ENCODE peak calls at places on chromosomes 7 and 10, in seven cellular contexts. One of them, this sample, is unnamed.
A peak's percentile ranks its signal among the peaks of the same experiment; 100 is the strongest.

GRCh38 chr7:134388336-134389019 is 70.4 kb downstream of the AKR1B1 start:
- DNase-seq in GM12878: no peak
- DNase-seq in K562: no peak
- DNase-seq in GM12892: no peak
- DNase-seq in HepG2: no peak
- DNase-seq in SK-N-SH: no peak
- DNase-seq in H1: no peak
- DNase-seq in this sample: no peak

GRCh38 chr7:12369072-12369471 is 34.6 kb downstream of the VWDE start:
- DNase-seq in GM12878: no peak
- DNase-seq in K562: no peak
- DNase-seq in GM12892: no peak
- DNase-seq in HepG2: no peak
- DNase-seq in SK-N-SH: no peak
- DNase-seq in H1: no peak
- DNase-seq in this sample: no peak

GRCh38 chr7:84469034-84469433 is 274.4 kb upstream of the SEMA3A start:
- DNase-seq in GM12878: no peak
- DNase-seq in K562: no peak
- DNase-seq in GM12892: no peak
- DNase-seq in HepG2: no peak
- DNase-seq in SK-N-SH: no peak
- DNase-seq in H1: no peak
- DNase-seq in this sample: no peak

GRCh38 chr7:70583965-70584883 is 547.7 kb upstream of the GALNT17 start:
- DNase-seq in GM12878: no peak
- DNase-seq in K562: peak; percentile 32
- DNase-seq in GM12892: no peak
- DNase-seq in HepG2: no peak
- DNase-seq in SK-N-SH: peak; percentile 70
- DNase-seq in H1: no peak
- DNase-seq in this sample: no peak

GRCh38 chr7:7709263-7709662 is 9.1 kb downstream of the RPA3 start:
- DNase-seq in GM12878: no peak
- DNase-seq in K562: no peak
- DNase-seq in GM12892: no peak
- DNase-seq in HepG2: no peak
- DNase-seq in SK-N-SH: no peak
- DNase-seq in H1: peak; percentile 15
- DNase-seq in this sample: no peak

GRCh38 chr7:99473315-99473596 is 566 bp downstream of the ZNF789 start:
- DNase-seq in GM12878: peak; percentile 33
- DNase-seq in K562: peak; percentile 20
- DNase-seq in GM12892: peak; percentile 53
- DNase-seq in HepG2: peak; percentile 76
- DNase-seq in SK-N-SH: peak; percentile 70
- DNase-seq in H1: no peak
- DNase-seq in this sample: peak; percentile 58

GRCh38 chr10:96415896-96416554 is 57.2 kb upstream of the OPALIN start:
- DNase-seq in GM12878: no peak
- DNase-seq in K562: no peak
- DNase-seq in GM12892: no peak
- DNase-seq in HepG2: no peak
- DNase-seq in SK-N-SH: no peak
- DNase-seq in H1: no peak
- DNase-seq in this sample: no peak

GRCh38 chr10:1379601-1380000 is 323.4 kb downstream of the WDR37 start:
- DNase-seq in GM12878: no peak
- DNase-seq in K562: no peak
- DNase-seq in GM12892: no peak
- DNase-seq in HepG2: no peak
- DNase-seq in SK-N-SH: peak; percentile 30
- DNase-seq in H1: no peak
- DNase-seq in this sample: no peak

GRCh38 chr10:69497611-69498390 is 46.5 kb downstream of the TSPAN15 start:
- DNase-seq in GM12878: no peak
- DNase-seq in K562: no peak
- DNase-seq in GM12892: no peak
- DNase-seq in HepG2: no peak
- DNase-seq in SK-N-SH: no peak
- DNase-seq in H1: no peak
- DNase-seq in this sample: no peak

GRCh38 chr10:69497235-69497561 is 45.9 kb downstream of the TSPAN15 start:
- DNase-seq in GM12878: no peak
- DNase-seq in K562: no peak
- DNase-seq in GM12892: no peak
- DNase-seq in HepG2: no peak
- DNase-seq in SK-N-SH: no peak
- DNase-seq in H1: no peak
- DNase-seq in this sample: no peak

GRCh38 chr10:69500864-69501468 is 49.7 kb downstream of the TSPAN15 start:
- DNase-seq in GM12878: no peak
- DNase-seq in K562: no peak
- DNase-seq in GM12892: no peak
- DNase-seq in HepG2: no peak
- DNase-seq in SK-N-SH: no peak
- DNase-seq in H1: no peak
- DNase-seq in this sample: no peak

GRCh38 chr10:69499726-69500689 is 48.7 kb downstream of the TSPAN15 start:
- DNase-seq in GM12878: no peak
- DNase-seq in K562: no peak
- DNase-seq in GM12892: no peak
- DNase-seq in HepG2: no peak
- DNase-seq in SK-N-SH: no peak
- DNase-seq in H1: no peak
- DNase-seq in this sample: no peak

GRCh38 chr10:69498711-69499471 is 47.6 kb downstream of the TSPAN15 start:
- DNase-seq in GM12878: no peak
- DNase-seq in K562: no peak
- DNase-seq in GM12892: no peak
- DNase-seq in HepG2: no peak
- DNase-seq in SK-N-SH: no peak
- DNase-seq in H1: no peak
- DNase-seq in this sample: no peak
- TF ChIP-seq TAF1 in GM12878: no peak
- TF ChIP-seq TAF1 in K562: no peak
- TF ChIP-seq TAF1 in GM12892: no peak
- TF ChIP-seq TAF1 in HepG2: no peak
- TF ChIP-seq TAF1 in SK-N-SH: no peak
- TF ChIP-seq TAF1 in H1: no peak
- TF ChIP-seq TAF1 in this sample: no peak

GRCh38 chr7:104943502-104944343 is 70.3 kb upstream of the KMT2E start:
- DNase-seq in GM12878: peak; percentile 83
- DNase-seq in K562: peak; percentile 85
- DNase-seq in GM12892: no peak
- DNase-seq in HepG2: peak; percentile 94
- DNase-seq in SK-N-SH: peak; percentile 73
- DNase-seq in H1: no peak
- DNase-seq in this sample: peak; percentile 30
- TF ChIP-seq POLR2AphosphoS5 in GM12878: peak; percentile 62
- TF ChIP-seq POLR2AphosphoS5 in K562: peak; percentile 53
- TF ChIP-seq POLR2AphosphoS5 in GM12892: peak; percentile 31
- TF ChIP-seq POLR2AphosphoS5 in HepG2: no peak
- TF ChIP-seq POLR2AphosphoS5 in SK-N-SH: no peak
- TF ChIP-seq POLR2AphosphoS5 in H1: no peak
- TF ChIP-seq POLR2AphosphoS5 in this sample: no peak

GRCh38 chr10:124641282-124642075 is 102.7 kb downstream of the FAM53B start:
- DNase-seq in GM12878: peak; percentile 32
- DNase-seq in K562: peak; percentile 41
- DNase-seq in GM12892: peak; percentile 55
- DNase-seq in HepG2: no peak
- DNase-seq in SK-N-SH: peak; percentile 65
- DNase-seq in H1: no peak
- DNase-seq in this sample: no peak
- TF ChIP-seq TAF1 in GM12878: no peak
- TF ChIP-seq TAF1 in K562: no peak
- TF ChIP-seq TAF1 in GM12892: peak; percentile 9
- TF ChIP-seq TAF1 in HepG2: no peak
- TF ChIP-seq TAF1 in SK-N-SH: no peak
- TF ChIP-seq TAF1 in H1: no peak
- TF ChIP-seq TAF1 in this sample: no peak

DNA sequence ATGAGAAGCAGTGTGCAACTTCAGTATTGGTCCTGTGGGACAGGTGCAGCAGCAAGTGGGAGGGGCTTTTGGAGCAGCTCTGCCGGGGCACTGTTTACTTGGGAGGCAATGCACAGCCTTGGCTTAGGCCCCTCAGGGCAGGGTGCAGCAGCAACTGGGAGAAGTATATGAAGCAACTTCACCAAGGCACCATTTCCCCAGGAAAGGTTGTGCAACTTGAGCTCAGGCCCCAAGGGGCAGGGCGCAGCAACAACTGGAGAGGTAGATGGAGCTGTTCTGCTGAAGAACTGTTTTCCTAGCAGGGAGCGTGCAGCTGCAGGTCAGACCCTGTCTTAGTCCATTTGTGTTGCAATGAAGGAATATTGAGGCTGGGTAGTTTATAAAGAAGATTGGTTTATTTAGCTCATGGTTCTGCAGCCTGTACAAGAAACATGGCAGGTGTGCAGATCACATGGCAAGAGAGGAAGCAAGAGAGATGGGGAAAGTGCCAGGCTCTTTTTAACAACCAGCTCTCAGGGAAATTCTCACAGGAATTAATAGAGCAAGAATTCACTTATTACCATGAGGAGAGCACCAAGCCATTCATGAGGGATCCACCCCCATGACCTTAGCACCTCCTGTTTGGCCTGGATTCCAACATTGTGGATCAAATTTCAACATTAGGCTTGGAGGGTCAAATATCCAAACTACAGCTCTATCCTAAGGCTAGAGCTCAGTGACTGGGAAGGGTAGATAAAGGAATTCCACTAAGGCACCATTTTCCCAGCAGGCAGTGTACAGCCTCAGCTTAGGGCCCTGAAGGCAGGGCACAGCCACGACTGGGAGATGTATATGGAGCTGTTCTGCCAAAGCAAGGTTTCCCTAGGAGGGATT is 10.9 kb downstream of the GPR141 start:
- DNase-seq in GM12878: no peak
- DNase-seq in K562: no peak
- DNase-seq in GM12892: no peak
- DNase-seq in HepG2: no peak
- DNase-seq in SK-N-SH: no peak
- DNase-seq in H1: no peak
- DNase-seq in this sample: no peak
- TF ChIP-seq POLR2AphosphoS5 in GM12878: no peak
- TF ChIP-seq POLR2AphosphoS5 in K562: no peak
- TF ChIP-seq POLR2AphosphoS5 in GM12892: no peak
- TF ChIP-seq POLR2AphosphoS5 in HepG2: no peak
- TF ChIP-seq POLR2AphosphoS5 in SK-N-SH: no peak
- TF ChIP-seq POLR2AphosphoS5 in H1: no peak
- TF ChIP-seq POLR2AphosphoS5 in this sample: no peak

GRCh38 chr7:80172387-80172786 is 37.8 kb downstream of the GNAI1 start:
- DNase-seq in GM12878: no peak
- DNase-seq in K562: no peak
- DNase-seq in GM12892: no peak
- DNase-seq in HepG2: no peak
- DNase-seq in SK-N-SH: no peak
- DNase-seq in H1: no peak
- DNase-seq in this sample: no peak
- TF ChIP-seq TAF1 in GM12878: no peak
- TF ChIP-seq TAF1 in K562: no peak
- TF ChIP-seq TAF1 in GM12892: no peak
- TF ChIP-seq TAF1 in HepG2: no peak
- TF ChIP-seq TAF1 in SK-N-SH: no peak
- TF ChIP-seq TAF1 in H1: no peak
- TF ChIP-seq TAF1 in this sample: no peak

GRCh38 chr7:1431644-1432380 is 27.5 kb downstream of the MICALL2 start:
- DNase-seq in GM12878: no peak
- DNase-seq in K562: no peak
- DNase-seq in GM12892: no peak
- DNase-seq in HepG2: no peak
- DNase-seq in SK-N-SH: no peak
- DNase-seq in H1: no peak
- DNase-seq in this sample: no peak

GRCh38 chr7:1431226-1431625 is 28.0 kb downstream of the MICALL2 start:
- DNase-seq in GM12878: no peak
- DNase-seq in K562: no peak
- DNase-seq in GM12892: no peak
- DNase-seq in HepG2: no peak
- DNase-seq in SK-N-SH: no peak
- DNase-seq in H1: no peak
- DNase-seq in this sample: no peak

GRCh38 chr7:1433128-1433920 is 25.9 kb downstream of the MICALL2 start:
- DNase-seq in GM12878: no peak
- DNase-seq in K562: no peak
- DNase-seq in GM12892: no peak
- DNase-seq in HepG2: no peak
- DNase-seq in SK-N-SH: no peak
- DNase-seq in H1: no peak
- DNase-seq in this sample: no peak

GRCh38 chr7:1434165-1434718 is 25.0 kb downstream of the MICALL2 start:
- DNase-seq in GM12878: no peak
- DNase-seq in K562: no peak
- DNase-seq in GM12892: no peak
- DNase-seq in HepG2: no peak
- DNase-seq in SK-N-SH: no peak
- DNase-seq in H1: no peak
- DNase-seq in this sample: no peak

DNA sequence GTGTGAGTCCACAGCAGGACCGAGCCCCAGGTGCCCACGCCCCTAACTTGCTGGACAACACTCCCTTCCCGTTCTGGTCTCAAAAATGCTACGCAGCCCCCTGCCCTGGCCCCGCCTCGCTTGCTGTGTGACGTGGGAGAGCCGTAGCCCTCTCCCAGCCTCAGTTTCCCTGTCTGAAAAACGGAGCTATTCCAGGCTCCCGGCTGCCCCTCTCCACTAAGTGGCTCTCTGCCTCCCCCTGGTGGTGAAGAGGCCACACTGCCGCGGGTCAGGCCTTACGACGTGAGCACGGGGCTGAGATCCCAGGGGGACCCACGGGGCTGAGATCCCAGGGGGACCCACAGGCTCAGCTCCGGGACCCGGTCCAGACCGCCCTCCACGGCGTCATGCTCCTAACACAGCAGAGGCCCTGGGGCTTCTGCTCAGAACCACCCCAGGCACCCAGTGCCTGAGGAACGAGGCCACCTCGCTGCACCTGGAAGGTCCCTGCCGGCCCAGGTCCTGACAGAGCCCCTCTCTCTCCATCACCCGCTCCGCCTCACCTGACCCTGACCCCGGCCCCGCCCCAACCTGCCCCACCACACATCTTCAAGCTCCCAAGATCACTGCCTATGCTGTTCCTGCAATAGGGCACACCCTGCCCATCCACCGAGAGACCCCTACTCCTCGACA is 26.7 kb downstream of the MICALL2 start:
- DNase-seq in GM12878: no peak
- DNase-seq in K562: peak; percentile 74
- DNase-seq in GM12892: peak; percentile 78
- DNase-seq in HepG2: peak; percentile 35
- DNase-seq in SK-N-SH: peak; percentile 94
- DNase-seq in H1: no peak
- DNase-seq in this sample: peak; percentile 83
- TF ChIP-seq POLR2AphosphoS5 in GM12878: no peak
- TF ChIP-seq POLR2AphosphoS5 in K562: no peak
- TF ChIP-seq POLR2AphosphoS5 in GM12892: no peak
- TF ChIP-seq POLR2AphosphoS5 in HepG2: no peak
- TF ChIP-seq POLR2AphosphoS5 in SK-N-SH: no peak
- TF ChIP-seq POLR2AphosphoS5 in H1: no peak
- TF ChIP-seq POLR2AphosphoS5 in this sample: no peak